ENCODE peak calls at places on chromosomes 13 and 19, in ten cellular contexts. H is suprapubic skin, I is pancreas, X is sigmoid colon, V is heart right ventricle, N is tibial artery, O is IMR-90, E is mammary epithelial cell, C is osteoblast, W is H9. L is an unnamed sample.

GRCh38 chr19:38385804-38386257 is 2.0 kb downstream of the GGN start:
- DNase-seq in H (no peak), I (no peak), X (no peak), V (no peak), N (no peak), O (no peak), E (no peak), C (peak; percentile 59), W (peak; percentile 76), L (no peak)

GRCh38 chr13:73059460-73060250 is 850 bp downstream of the KLF5 start:
- DNase-seq in H (no peak), I (peak; percentile 81), X (peak; percentile 68), V (peak; percentile 55), N (peak; percentile 24), O (peak; percentile 10), E (peak; percentile 55), C (peak; percentile 56), W (peak; percentile 72), L (no peak)

GRCh38 chr13:100734194-100734720 is 59.7 kb upstream of the TMTC4 start:
- DNase-seq in H (no peak), I (no peak), X (no peak), V (no peak), N (no peak), O (no peak), E (no peak), C (no peak), W (no peak), L (no peak)

GRCh38 chr19:29211562-29212416 is 1.2 kb downstream of the UQCRFS1 start:
- DNase-seq in H (no peak), I (no peak), X (no peak), V (no peak), N (no peak), O (peak; percentile 12), E (peak; percentile 9), C (peak; percentile 79), W (no peak), L (no peak)

GRCh38 chr13:94813920-94814500 is 101.7 kb upstream of the SOX21 start:
- DNase-seq in H (no peak), I (no peak), X (no peak), V (no peak), N (no peak), O (no peak), E (no peak), C (no peak), W (no peak), L (no peak)

GRCh38 chr13:35157143-35157755 is 215.2 kb downstream of the NBEA start:
- DNase-seq in H (no peak), I (no peak), X (no peak), V (no peak), N (no peak), O (peak; percentile 50), E (peak; percentile 29), C (peak; percentile 3), W (no peak), L (no peak)

GRCh38 chr13:37534181-37534580 is 64.4 kb downstream of the POSTN start:
- DNase-seq in H (no peak), I (no peak), X (no peak), V (no peak), N (no peak), O (peak; percentile 95), E (peak; percentile 24), C (peak; percentile 72), W (no peak), L (no peak)

GRCh38 chr19:16040642-16041041 is 35.7 kb upstream of the TPM4 start:
- DNase-seq in H (no peak), I (no peak), X (peak; percentile 65), V (no peak), N (no peak), O (peak; percentile 10), E (no peak), C (peak; percentile 61), W (no peak), L (no peak)

GRCh38 chr13:46386996-46387851 is at the start of gene RUBCNL:
- DNase-seq in H (no peak), I (peak; percentile 10), X (no peak), V (peak; percentile 31), N (no peak), O (no peak), E (peak; percentile 85), C (peak; percentile 85), W (peak; percentile 70), L (no peak)

GRCh38 chr13:51806571-51806970 is 2.6 kb upstream of the DHRS12 start:
- DNase-seq in H (no peak), I (peak; percentile 87), X (no peak), V (no peak), N (peak; percentile 49), O (peak; percentile 34), E (no peak), C (peak; percentile 54), W (no peak), L (no peak)

GRCh38 chr19:58397533-58398037 is 2.1 kb downstream of the RNF225 start:
- DNase-seq in H (peak; percentile 63), I (no peak), X (peak; percentile 42), V (no peak), N (no peak), O (no peak), E (no peak), C (peak; percentile 89), W (peak; percentile 50), L (no peak)

GRCh38 chr19:45051929-45052579 is 13.2 kb downstream of the CLASRP start:
- DNase-seq in H (no peak), I (no peak), X (no peak), V (no peak), N (no peak), O (no peak), E (no peak), C (peak; percentile 42), W (no peak), L (no peak)

GRCh38 chr13:114148521-114148855 is 16.1 kb upstream of the RASA3 start:
- DNase-seq in H (no peak), I (peak; percentile 85), X (no peak), V (no peak), N (no peak), O (no peak), E (no peak), C (peak; percentile 68), W (no peak), L (no peak)

GRCh38 chr19:58558623-58559274 is 338 bp upstream of the UBE2M start:
- DNase-seq in H (peak; percentile 100), I (peak; percentile 98), X (peak; percentile 100), V (peak; percentile 100), N (peak; percentile 98), O (peak; percentile 98), E (peak; percentile 97), C (peak; percentile 100), W (peak; percentile 99), L (peak; percentile 94)

GRCh38 chr19:14536926-14537692 is 7.7 kb downstream of the TECR start:
- DNase-seq in H (no peak), I (peak; percentile 89), X (no peak), V (peak; percentile 73), N (peak; percentile 51), O (no peak), E (peak; percentile 81), C (peak; percentile 85), W (peak; percentile 98), L (no peak)

GRCh38 chr13:21399741-21400140 is 59.4 kb downstream of the ZDHHC20 start:
- DNase-seq in H (no peak), I (no peak), X (no peak), V (no peak), N (no peak), O (peak; percentile 18), E (peak; percentile 20), C (peak; percentile 45), W (no peak), L (no peak)

GRCh38 chr19:44813331-44814131 is 4.6 kb downstream of the BCAM start:
- DNase-seq in H (no peak), I (no peak), X (no peak), V (no peak), N (no peak), O (no peak), E (no peak), C (peak; percentile 76), W (peak; percentile 70), L (no peak)

DNA sequence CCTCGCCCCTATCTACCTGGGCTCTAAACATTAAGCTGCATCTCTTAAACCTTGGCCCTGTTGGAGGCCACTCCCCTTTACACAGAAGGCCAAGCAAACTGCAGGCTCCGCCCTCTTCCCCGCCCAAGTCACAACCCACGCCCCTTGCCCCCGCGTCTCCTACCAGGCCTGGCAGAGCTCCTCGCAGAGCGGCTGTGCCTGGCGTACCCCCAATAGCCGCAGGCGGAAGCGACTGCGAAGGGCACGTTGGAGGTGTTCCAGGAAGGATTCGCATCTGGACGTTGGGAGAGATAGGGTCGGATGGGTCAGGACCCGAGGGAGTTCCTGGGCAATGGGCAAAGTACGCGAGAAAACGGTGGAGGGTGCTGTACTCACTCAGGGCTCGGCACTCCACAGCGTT is 5.9 kb downstream of the RTBDN start:
- DNase-seq in H (no peak), I (no peak), X (no peak), V (no peak), N (no peak), O (no peak), E (no peak), C (peak; percentile 83), W (peak; percentile 89), L (no peak)
- H3K27ac ChIP-seq in H (no peak overlapping the region), I (no peak overlapping the region), X (no peak overlapping the region), V (no peak overlapping the region), N (no peak overlapping the region), O (no peak overlapping the region), E (no peak overlapping the region), C (no peak overlapping the region), W (no peak overlapping the region), L (no peak overlapping the region)

DNA sequence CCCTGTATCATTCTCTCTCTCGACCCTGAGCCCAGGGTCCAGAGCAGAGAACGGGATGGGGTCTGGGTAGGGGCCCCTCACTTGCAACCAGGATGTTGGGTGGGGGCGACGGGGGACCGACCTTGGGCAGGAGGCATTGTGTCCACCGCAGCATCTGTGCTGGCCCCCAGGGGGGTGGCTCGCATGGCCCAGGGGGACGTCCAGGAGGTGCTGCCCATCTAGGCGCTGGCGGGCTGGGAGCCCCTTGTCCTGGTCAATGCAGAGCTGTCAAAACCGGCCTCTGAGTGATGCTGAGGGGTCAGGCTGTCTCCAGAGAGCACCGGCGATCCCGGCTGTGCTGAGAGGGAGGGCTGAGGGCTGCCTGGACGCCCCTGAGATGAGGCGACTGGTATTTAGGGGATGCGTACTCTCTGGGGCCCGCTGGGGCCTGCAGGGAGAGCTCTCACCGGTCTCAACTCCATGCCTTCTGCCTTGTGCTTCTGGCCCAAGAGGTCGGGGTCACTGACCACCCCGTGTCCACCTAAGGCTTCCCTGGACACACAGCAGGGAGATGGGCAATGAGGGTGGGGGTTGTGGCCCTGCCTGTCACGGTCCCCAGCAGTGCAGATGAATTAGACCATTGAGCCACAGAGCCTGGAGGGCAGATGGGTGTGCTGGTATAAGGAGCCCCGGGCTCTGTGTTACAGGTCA is 8.5 kb downstream of the RPS9 start:
- DNase-seq in H (no peak), I (peak; percentile 40), X (no peak), V (no peak), N (no peak), O (no peak), E (no peak), C (peak; percentile 69), W (peak; percentile 67), L (no peak)
- H3K27ac ChIP-seq in H (peak overlapping the region; percentile 43), I (peak overlapping the region; percentile 94), X (peak overlapping the region; percentile 75), V (peak overlapping the region; percentile 78), N (peak overlapping the region; percentile 58), O (peak overlapping the region; percentile 48), E (peak overlapping the region; percentile 14), C (peak overlapping the region; percentile 87), W (no peak overlapping the region), L (peak overlapping the region; percentile 10)

GRCh38 chr13:107244241-107244640 is 676.3 kb upstream of the ARGLU1 start:
- DNase-seq in H (no peak), I (no peak), X (no peak), V (no peak), N (no peak), O (no peak), E (no peak), C (no peak), W (no peak), L (no peak)
- H3K27ac ChIP-seq in H (no peak overlapping the region), I (no peak overlapping the region), X (no peak overlapping the region), V (no peak overlapping the region), N (no peak overlapping the region), O (no peak overlapping the region), E (no peak overlapping the region), C (no peak overlapping the region), W (no peak overlapping the region), L (no peak overlapping the region)

GRCh38 chr19:7471696-7472620 is 16.9 kb downstream of the PEX11G start:
- DNase-seq in H (no peak), I (no peak), X (no peak), V (no peak), N (no peak), O (no peak), E (no peak), C (peak; percentile 80), W (no peak), L (no peak)
- H3K27ac ChIP-seq in H (no peak overlapping the region), I (no peak overlapping the region), X (no peak overlapping the region), V (no peak overlapping the region), N (no peak overlapping the region), O (no peak overlapping the region), E (no peak overlapping the region), C (no peak overlapping the region), W (no peak overlapping the region), L (no peak overlapping the region)